ENCODE peak calls at places on chromosomes 3 and 15, in seven cellular contexts. X is stomach, V is A549, P is mucosa of descending colon, D is lower leg skin, A is cardiac fibroblast, U is upper lobe of left lung. T is an unnamed sample.

GRCh38 chr3:171506743-171507319 is 46.6 kb upstream of the TNIK start:
- DNase-seq in X (no peak), V (no peak), P (no peak), D (no peak), A (no peak), U (no peak), T (peak)

GRCh38 chr3:7332696-7333095 is 471.8 kb downstream of the GRM7 start:
- DNase-seq in X (no peak), V (no peak), P (no peak), D (no peak), A (no peak), U (no peak), T (no peak)

GRCh38 chr15:101439920-101440319 is 49.6 kb downstream of the PCSK6 start:
- DNase-seq in X (peak), V (no peak), P (no peak), D (no peak), A (peak), U (no peak), T (peak)

GRCh38 chr3:122101646-122102045 is 46.5 kb downstream of the CD86 start:
- DNase-seq in X (no peak), V (peak), P (no peak), D (no peak), A (peak), U (no peak), T (peak)

GRCh38 chr15:28272587-28272986 is 49.4 kb downstream of the HERC2 start:
- DNase-seq in X (no peak), V (no peak), P (no peak), D (no peak), A (no peak), U (no peak), T (no peak)

GRCh38 chr15:61155741-61156700 is 73.1 kb downstream of the RORA start:
- DNase-seq in X (no peak), V (no peak), P (no peak), D (peak), A (peak), U (no peak), T (peak)

GRCh38 chr15:44711356-44712107 is at the start of gene B2M:
- DNase-seq in X (peak), V (peak), P (peak), D (peak), A (peak), U (peak), T (peak)

GRCh38 chr3:184037816-184038215 is 6.3 kb downstream of the HTR3D start:
- DNase-seq in X (no peak), V (no peak), P (no peak), D (no peak), A (no peak), U (no peak), T (no peak)

GRCh38 chr15:98909968-98910885 is 97.4 kb downstream of the PGPEP1L start:
- DNase-seq in X (no peak), V (no peak), P (no peak), D (no peak), A (no peak), U (no peak), T (no peak)

GRCh38 chr3:196757876-196758739 is 18.5 kb downstream of the PAK2 start:
- DNase-seq in X (no peak), V (peak), P (no peak), D (no peak), A (peak), U (no peak), T (peak)

GRCh38 chr15:38883987-38884386 is 319.4 kb upstream of the RASGRP1 start:
- DNase-seq in X (no peak), V (no peak), P (no peak), D (no peak), A (peak), U (no peak), T (peak)

GRCh38 chr3:115709135-115709534 is 85.8 kb downstream of the GAP43 start:
- DNase-seq in X (no peak), V (no peak), P (no peak), D (no peak), A (no peak), U (no peak), T (no peak)

GRCh38 chr3:14633819-14634424 is 17.6 kb upstream of the CCDC174 start:
- DNase-seq in X (peak), V (peak), P (peak), D (no peak), A (peak), U (peak), T (peak)

GRCh38 chr3:46393554-46394434 is 13.1 kb downstream of the CCR5AS start:
- DNase-seq in X (no peak), V (no peak), P (no peak), D (no peak), A (peak), U (peak), T (peak)

GRCh38 chr15:65466901-65467300 is 44.2 kb upstream of the IGDCC4 start:
- DNase-seq in X (no peak), V (no peak), P (no peak), D (no peak), A (no peak), U (no peak), T (no peak)

GRCh38 chr3:30526031-30526430 is 80.4 kb upstream of the TGFBR2 start:
- DNase-seq in X (no peak), V (no peak), P (no peak), D (no peak), A (no peak), U (no peak), T (no peak)

GRCh38 chr3:116037954-116038911 is 407.1 kb downstream of the LSAMP start:
- DNase-seq in X (no peak), V (no peak), P (no peak), D (no peak), A (no peak), U (no peak), T (peak)

GRCh38 chr3:49135499-49135898 is 2.6 kb upstream of the LAMB2 start:
- DNase-seq in X (no peak), V (no peak), P (no peak), D (no peak), A (no peak), U (no peak), T (no peak)

GRCh38 chr3:49132073-49132436 is 795 bp downstream of the LAMB2 start:
- DNase-seq in X (no peak), V (no peak), P (no peak), D (no peak), A (no peak), U (no peak), T (no peak)

GRCh38 chr3:49132437-49133225 is at the start of gene LAMB2:
- DNase-seq in X (peak), V (peak), P (peak), D (peak), A (peak), U (peak), T (peak)

GRCh38 chr3:49133226-49133951 is 539 bp upstream of the LAMB2 start:
- DNase-seq in X (peak), V (peak), P (peak), D (peak), A (peak), U (peak), T (peak)

DNA sequence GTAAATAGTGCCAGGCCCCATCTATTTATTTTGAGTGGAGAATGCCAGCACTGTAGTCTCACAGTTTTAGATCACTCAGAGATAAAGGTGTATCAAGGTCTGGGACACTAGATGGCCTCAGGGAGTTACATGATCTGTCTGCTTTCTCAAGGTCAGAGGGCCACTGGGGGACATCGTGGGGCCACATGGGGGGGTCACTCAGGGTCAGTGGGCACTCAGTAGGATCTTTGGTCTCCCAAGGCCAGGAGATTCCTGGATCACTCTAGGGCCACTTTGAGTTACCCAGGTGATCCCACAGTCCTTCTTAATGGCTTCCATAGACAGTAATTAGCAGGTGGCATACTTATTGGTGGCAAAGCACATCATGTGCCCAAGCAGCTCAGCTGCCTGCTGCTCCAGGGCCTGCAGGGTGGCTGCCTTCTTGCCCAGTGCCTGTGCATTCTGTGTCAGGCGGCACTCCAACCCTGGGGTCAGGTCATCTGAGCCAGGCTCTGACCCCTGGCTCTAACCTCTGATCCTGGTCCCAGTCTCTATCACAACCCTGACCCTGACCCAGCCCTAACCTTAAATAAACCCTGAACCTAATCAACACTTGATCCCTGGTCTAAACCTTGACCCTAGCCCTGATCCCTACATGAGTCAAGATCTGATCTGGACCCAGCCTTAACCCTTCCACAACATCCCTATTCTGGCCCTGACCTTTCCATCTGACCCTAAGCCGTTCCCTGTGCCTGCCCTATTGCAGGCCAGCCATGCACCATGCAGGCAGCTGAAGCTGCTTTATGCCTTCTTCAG is 1.8 kb upstream of the LAMB2 start:
- DNase-seq in X (no peak), V (peak), P (no peak), D (no peak), A (no peak), U (no peak), T (no peak)
- H3K4me3 ChIP-seq in X (peak), V (peak), P (no peak), D (no peak), A (no peak), U (no peak), T (no peak)

DNA sequence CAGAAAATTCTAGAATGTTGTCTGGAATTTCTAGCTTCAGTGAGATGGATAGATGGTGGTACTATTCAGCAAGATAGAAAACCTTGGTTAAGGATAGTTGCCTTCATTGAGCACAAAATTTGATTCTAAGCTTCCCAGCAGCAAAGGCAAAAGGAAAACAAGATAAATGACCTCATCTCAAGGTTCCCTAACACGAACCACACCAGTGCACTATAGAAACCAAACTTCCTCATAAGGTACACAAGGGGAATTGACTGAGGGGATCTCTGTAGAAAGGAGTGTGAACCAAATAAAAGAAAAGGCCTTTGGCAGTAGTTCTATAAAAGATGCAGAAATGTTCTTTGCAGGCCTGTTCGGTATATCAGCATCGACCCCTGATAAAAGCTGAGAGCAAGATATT is 288.9 kb downstream of the SHQ1 start:
- DNase-seq in X (no peak), V (no peak), P (no peak), D (no peak), A (no peak), U (no peak), T (no peak)
- TF ChIP-seq CTCF in X (no peak), V (no peak), P (no peak), D (no peak), A (no peak), U (no peak), T (no peak)

DNA sequence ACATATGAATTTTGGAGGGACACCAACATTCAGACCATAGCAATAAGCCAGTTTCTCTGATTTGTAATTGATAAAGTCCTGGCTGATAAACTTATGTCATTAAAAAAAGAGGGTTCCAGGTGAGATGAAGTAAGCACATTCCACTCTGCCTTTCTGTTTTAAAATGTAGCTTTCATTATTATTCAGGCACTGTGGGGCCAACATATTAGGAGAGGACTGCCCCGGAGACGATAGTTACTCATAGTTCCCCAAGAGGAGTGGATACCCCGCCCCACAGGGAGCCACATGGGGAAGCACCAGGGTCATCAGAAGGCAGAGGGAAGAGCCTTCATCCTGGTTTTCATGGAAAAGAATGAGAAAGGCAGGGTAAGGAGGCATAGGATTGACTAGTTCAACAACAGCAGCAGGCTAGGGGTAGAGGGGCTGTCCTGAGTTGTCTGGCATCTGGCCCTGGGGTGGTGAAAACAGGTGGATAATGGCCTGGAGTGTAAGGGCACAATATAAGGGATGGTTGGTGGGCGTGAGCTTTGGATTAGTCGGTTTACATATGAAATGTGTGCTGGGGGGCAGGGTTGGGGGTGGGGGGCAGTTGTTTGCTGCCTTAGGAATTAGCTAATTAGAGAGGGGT is 78.7 kb upstream of the PROK2 start:
- DNase-seq in X (no peak), V (no peak), P (no peak), D (no peak), A (no peak), U (no peak), T (no peak)
- H3K4me3 ChIP-seq in X (no peak), V (no peak), P (no peak), D (no peak), A (no peak), U (no peak), T (no peak)

DNA sequence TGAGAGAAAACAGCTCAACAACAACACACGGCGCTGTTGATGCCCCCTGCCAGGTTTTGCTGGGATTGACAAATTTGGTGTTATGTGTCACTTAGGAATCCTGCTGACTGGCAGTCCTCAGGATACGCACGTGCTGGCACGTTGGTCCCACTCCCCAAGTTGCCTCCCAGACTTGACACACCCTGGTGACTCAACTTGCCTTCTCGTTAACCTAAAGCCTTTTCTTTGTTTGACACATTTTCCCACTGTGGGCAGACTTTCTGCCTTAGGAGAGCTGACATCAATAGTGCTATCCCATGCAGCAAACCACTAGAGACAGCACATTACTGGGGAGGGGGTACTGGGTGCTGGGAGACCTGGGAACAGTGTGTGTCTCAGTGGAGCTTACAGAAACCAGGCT is 104.2 kb downstream of the OXNAD1 start:
- DNase-seq in X (no peak), V (no peak), P (no peak), D (peak), A (no peak), U (no peak), T (no peak)
- TF ChIP-seq CTCF in X (no peak), V (no peak), P (no peak), D (no peak), A (no peak), U (no peak), T (no peak)

GRCh38 chr3:36926292-36926897 is 18.5 kb downstream of the TRANK1 start:
- DNase-seq in X (no peak), V (no peak), P (no peak), D (no peak), A (no peak), U (no peak), T (no peak)
- H3K4me3 ChIP-seq in X (no peak), V (no peak), P (no peak), D (no peak), A (no peak), U (no peak), T (no peak)

GRCh38 chr15:74138642-74139041 is 8.3 kb downstream of the ISLR2 start:
- DNase-seq in X (no peak), V (no peak), P (no peak), D (no peak), A (no peak), U (no peak), T (no peak)

GRCh38 chr15:74141591-74141990 is 11.2 kb downstream of the ISLR2 start:
- DNase-seq in X (no peak), V (no peak), P (no peak), D (no peak), A (peak), U (no peak), T (peak)

GRCh38 chr15:74140445-74140761 is 10.0 kb downstream of the ISLR2 start:
- DNase-seq in X (no peak), V (no peak), P (no peak), D (no peak), A (no peak), U (no peak), T (no peak)

GRCh38 chr15:74146277-74146800 is 16.0 kb downstream of the ISLR2 start:
- DNase-seq in X (no peak), V (no peak), P (no peak), D (no peak), A (no peak), U (no peak), T (no peak)

GRCh38 chr15:74144153-74144775 is 13.9 kb downstream of the ISLR2 start:
- DNase-seq in X (no peak), V (peak), P (no peak), D (no peak), A (no peak), U (no peak), T (no peak)
- TF ChIP-seq CTCF in X (no peak), V (no peak), P (no peak), D (no peak), A (no peak), U (no peak), T (no peak)

GRCh38 chr15:22981336-22981840 is 1.2 kb upstream of the CYFIP1 start:
- DNase-seq in X (no peak), V (no peak), P (no peak), D (no peak), A (no peak), U (no peak), T (no peak)
- H3K4me3 ChIP-seq in X (no peak), V (peak), P (no peak), D (no peak), A (peak), U (peak), T (no peak)

T was measured in fibroblast of pulmonary artery.